ENCODE peak calls at places on chromosome 17, in nine cellular contexts. D is GM23338; I is amniotic epithelial cell; T is NCI-H1048; V is DMS 273 treated with DMSO at 0.1 percent for 48 hours; O is neural crest cell; Q is activated T-helper 1 cell treated with anti-CD3 and anti-CD28 coated beads, Interleukin-2, amount 50 U/mL, for 16 hours; G is AG09309; S is naive thymus-derived CD4-positive, alpha-beta T cell. N is an unnamed sample.

GRCh38 chr17:3335876-3336275 is 37.7 kb upstream of the OR3A1 start:
- DNase-seq in O (no peak), V (no peak), T (no peak), I (no peak), G (no peak), D (peak), Q (no peak), S (no peak), N (no peak)

GRCh38 chr17:50272711-50273653 is 1.3 kb upstream of the TMEM92 start:
- DNase-seq in V (no peak), S (peak), T (no peak), I (no peak), G (no peak), Q (peak), D (peak), O (peak), N (no peak)

GRCh38 chr17:68705331-68706166 is 104.4 kb upstream of the FAM20A start:
- DNase-seq in Q (no peak), I (peak), O (no peak), S (no peak), T (no peak), D (no peak), G (peak), V (no peak), N (no peak)

GRCh38 chr17:72518810-72519597 is 398.2 kb downstream of the SOX9 start:
- DNase-seq in S (no peak), D (no peak), Q (no peak), I (no peak), G (no peak), T (no peak), O (no peak), V (no peak), N (peak)

GRCh38 chr17:42740699-42741098 is 4.1 kb downstream of the EZH1 start:
- DNase-seq in I (no peak), G (no peak), S (no peak), V (no peak), O (no peak), T (no peak), D (no peak), Q (no peak), N (no peak)

GRCh38 chr17:39922006-39922405 is 3.6 kb upstream of the GSDMB start:
- DNase-seq in O (no peak), G (no peak), Q (no peak), I (no peak), S (no peak), V (no peak), T (no peak), D (no peak), N (no peak)

GRCh38 chr17:42748906-42749798 is 4.3 kb upstream of the EZH1 start:
- DNase-seq in V (no peak), D (no peak), Q (no peak), I (no peak), G (no peak), O (no peak), T (no peak), S (no peak), N (peak)

GRCh38 chr17:36027776-36028175 is 10.0 kb upstream of the CCL23 start:
- DNase-seq in G (no peak), O (no peak), V (no peak), S (no peak), I (no peak), T (no peak), D (no peak), Q (no peak), N (no peak)

GRCh38 chr17:61280851-61281250 is 118.8 kb upstream of the TBX2 start:
- DNase-seq in G (no peak), O (no peak), S (no peak), D (no peak), Q (no peak), I (no peak), T (no peak), V (no peak), N (no peak)

GRCh38 chr17:55555772-55556171 is 44.5 kb upstream of the SMIM36 start:
- DNase-seq in V (no peak), S (no peak), O (no peak), T (no peak), I (no peak), Q (no peak), D (no peak), G (no peak), N (no peak)

GRCh38 chr17:81566461-81567126 is 14.4 kb upstream of the FAAP100 start:
- DNase-seq in Q (no peak), V (peak), I (peak), O (no peak), S (no peak), D (no peak), T (peak), G (peak), N (no peak)

N was measured in NCI-H146.